ENCODE peak calls at places on chromosome 1, in seven cellular contexts. One of them, this sample, is unnamed.

GRCh38 chr1:54361342-54361741 is 44.9 kb downstream of the SSBP3 start:
- DNase-seq in SJSA1: no peak
- DNase-seq in EL: no peak
- DNase-seq in DMS153: no peak
- DNase-seq in CD8-positive, alpha-beta T cell: no peak
- DNase-seq in breast epithelium: no peak
- DNase-seq in NCI-H1105 treated with DMSO at 0.1 percent for 48 hours: no peak
- DNase-seq in this sample: no peak

GRCh38 chr1:53552981-53553733 is 94.0 kb downstream of the DMRTB1 start:
- DNase-seq in SJSA1: no peak
- DNase-seq in EL: no peak
- DNase-seq in DMS153: no peak
- DNase-seq in CD8-positive, alpha-beta T cell: no peak
- DNase-seq in breast epithelium: no peak
- DNase-seq in NCI-H1105 treated with DMSO at 0.1 percent for 48 hours: no peak
- DNase-seq in this sample: no peak

GRCh38 chr1:56024155-56024554 is 555.2 kb downstream of the PLPP3 start:
- DNase-seq in SJSA1: no peak
- DNase-seq in EL: no peak
- DNase-seq in DMS153: no peak
- DNase-seq in CD8-positive, alpha-beta T cell: no peak
- DNase-seq in breast epithelium: no peak
- DNase-seq in NCI-H1105 treated with DMSO at 0.1 percent for 48 hours: no peak
- DNase-seq in this sample: no peak

GRCh38 chr1:26411624-26412074 is 1.0 kb downstream of the LIN28A start:
- DNase-seq in SJSA1: no peak
- DNase-seq in EL: no peak
- DNase-seq in DMS153: no peak
- DNase-seq in CD8-positive, alpha-beta T cell: no peak
- DNase-seq in breast epithelium: no peak
- DNase-seq in NCI-H1105 treated with DMSO at 0.1 percent for 48 hours: no peak
- DNase-seq in this sample: no peak

GRCh38 chr1:233376711-233377110 is 49.2 kb downstream of the MAP3K21 start:
- DNase-seq in SJSA1: no peak
- DNase-seq in EL: no peak
- DNase-seq in DMS153: no peak
- DNase-seq in CD8-positive, alpha-beta T cell: no peak
- DNase-seq in breast epithelium: no peak
- DNase-seq in NCI-H1105 treated with DMSO at 0.1 percent for 48 hours: peak
- DNase-seq in this sample: no peak

GRCh38 chr1:3684031-3684430 is 31.7 kb downstream of the TP73 start:
- DNase-seq in SJSA1: no peak
- DNase-seq in EL: peak
- DNase-seq in DMS153: no peak
- DNase-seq in CD8-positive, alpha-beta T cell: no peak
- DNase-seq in breast epithelium: no peak
- DNase-seq in NCI-H1105 treated with DMSO at 0.1 percent for 48 hours: no peak
- DNase-seq in this sample: no peak

GRCh38 chr1:228321895-228322294 is 84.7 kb downstream of the TRIM11 start:
- DNase-seq in SJSA1: no peak
- DNase-seq in EL: no peak
- DNase-seq in DMS153: no peak
- DNase-seq in CD8-positive, alpha-beta T cell: no peak
- DNase-seq in breast epithelium: no peak
- DNase-seq in NCI-H1105 treated with DMSO at 0.1 percent for 48 hours: no peak
- DNase-seq in this sample: no peak

GRCh38 chr1:218447010-218447689 is 102.0 kb downstream of the TGFB2 start:
- DNase-seq in SJSA1: no peak
- DNase-seq in EL: no peak
- DNase-seq in DMS153: no peak
- DNase-seq in CD8-positive, alpha-beta T cell: no peak
- DNase-seq in breast epithelium: no peak
- DNase-seq in NCI-H1105 treated with DMSO at 0.1 percent for 48 hours: no peak
- DNase-seq in this sample: no peak

GRCh38 chr1:114219247-114219872 is 65.7 kb upstream of the SYT6 start:
- DNase-seq in SJSA1: no peak
- DNase-seq in EL: peak
- DNase-seq in DMS153: no peak
- DNase-seq in CD8-positive, alpha-beta T cell: no peak
- DNase-seq in breast epithelium: no peak
- DNase-seq in NCI-H1105 treated with DMSO at 0.1 percent for 48 hours: no peak
- DNase-seq in this sample: no peak

GRCh38 chr1:228272331-228272791 is 64.5 kb downstream of the OBSCN start:
- DNase-seq in SJSA1: no peak
- DNase-seq in EL: no peak
- DNase-seq in DMS153: no peak
- DNase-seq in CD8-positive, alpha-beta T cell: no peak
- DNase-seq in breast epithelium: no peak
- DNase-seq in NCI-H1105 treated with DMSO at 0.1 percent for 48 hours: no peak
- DNase-seq in this sample: no peak

GRCh38 chr1:227793079-227793947 is 22.2 kb upstream of the PRSS38 start:
- DNase-seq in SJSA1: no peak
- DNase-seq in EL: no peak
- DNase-seq in DMS153: no peak
- DNase-seq in CD8-positive, alpha-beta T cell: no peak
- DNase-seq in breast epithelium: no peak
- DNase-seq in NCI-H1105 treated with DMSO at 0.1 percent for 48 hours: no peak
- DNase-seq in this sample: no peak

GRCh38 chr1:230517326-230517725 is 91.2 kb upstream of the PGBD5 start:
- DNase-seq in SJSA1: no peak
- DNase-seq in EL: no peak
- DNase-seq in DMS153: no peak
- DNase-seq in CD8-positive, alpha-beta T cell: no peak
- DNase-seq in breast epithelium: no peak
- DNase-seq in NCI-H1105 treated with DMSO at 0.1 percent for 48 hours: no peak
- DNase-seq in this sample: no peak

GRCh38 chr1:226565476-226565875 is 16.9 kb downstream of the STUM start:
- DNase-seq in SJSA1: no peak
- DNase-seq in EL: no peak
- DNase-seq in DMS153: no peak
- DNase-seq in CD8-positive, alpha-beta T cell: no peak
- DNase-seq in breast epithelium: no peak
- DNase-seq in NCI-H1105 treated with DMSO at 0.1 percent for 48 hours: no peak
- DNase-seq in this sample: no peak

GRCh38 chr1:31626451-31627202 is 9.1 kb downstream of the HCRTR1 start:
- DNase-seq in SJSA1: peak
- DNase-seq in EL: peak
- DNase-seq in DMS153: no peak
- DNase-seq in CD8-positive, alpha-beta T cell: no peak
- DNase-seq in breast epithelium: no peak
- DNase-seq in NCI-H1105 treated with DMSO at 0.1 percent for 48 hours: no peak
- DNase-seq in this sample: peak

GRCh38 chr1:31788138-31788824 is 24.1 kb upstream of the ADGRB2 start:
- DNase-seq in SJSA1: peak
- DNase-seq in EL: peak
- DNase-seq in DMS153: peak
- DNase-seq in CD8-positive, alpha-beta T cell: peak
- DNase-seq in breast epithelium: peak
- DNase-seq in NCI-H1105 treated with DMSO at 0.1 percent for 48 hours: peak
- DNase-seq in this sample: peak

GRCh38 chr1:155321577-155322497 is 1.1 kb downstream of the RUSC1 start:
- DNase-seq in SJSA1: no peak
- DNase-seq in EL: no peak
- DNase-seq in DMS153: no peak
- DNase-seq in CD8-positive, alpha-beta T cell: no peak
- DNase-seq in breast epithelium: no peak
- DNase-seq in NCI-H1105 treated with DMSO at 0.1 percent for 48 hours: no peak
- DNase-seq in this sample: no peak

GRCh38 chr1:62333431-62333830 is 14.2 kb upstream of the KANK4 start:
- DNase-seq in SJSA1: peak
- DNase-seq in EL: peak
- DNase-seq in DMS153: no peak
- DNase-seq in CD8-positive, alpha-beta T cell: peak
- DNase-seq in breast epithelium: no peak
- DNase-seq in NCI-H1105 treated with DMSO at 0.1 percent for 48 hours: no peak
- DNase-seq in this sample: no peak

GRCh38 chr1:234962340-234962989 is 166.2 kb downstream of the TOMM20 start:
- DNase-seq in SJSA1: peak
- DNase-seq in EL: peak
- DNase-seq in DMS153: no peak
- DNase-seq in CD8-positive, alpha-beta T cell: peak
- DNase-seq in breast epithelium: no peak
- DNase-seq in NCI-H1105 treated with DMSO at 0.1 percent for 48 hours: no peak
- DNase-seq in this sample: peak

GRCh38 chr1:33143181-33143580 is 38.7 kb downstream of the TRIM62 start:
- DNase-seq in SJSA1: no peak
- DNase-seq in EL: peak
- DNase-seq in DMS153: no peak
- DNase-seq in CD8-positive, alpha-beta T cell: no peak
- DNase-seq in breast epithelium: no peak
- DNase-seq in NCI-H1105 treated with DMSO at 0.1 percent for 48 hours: no peak
- DNase-seq in this sample: peak

GRCh38 chr1:1627842-1628655 is 3.9 kb upstream of the MMP23B start:
- DNase-seq in SJSA1: no peak
- DNase-seq in EL: no peak
- DNase-seq in DMS153: no peak
- DNase-seq in CD8-positive, alpha-beta T cell: peak
- DNase-seq in breast epithelium: no peak
- DNase-seq in NCI-H1105 treated with DMSO at 0.1 percent for 48 hours: no peak
- DNase-seq in this sample: no peak

GRCh38 chr1:245583575-245584330 is 429.0 kb downstream of the KIF26B start:
- DNase-seq in SJSA1: no peak
- DNase-seq in EL: no peak
- DNase-seq in DMS153: no peak
- DNase-seq in CD8-positive, alpha-beta T cell: no peak
- DNase-seq in breast epithelium: no peak
- DNase-seq in NCI-H1105 treated with DMSO at 0.1 percent for 48 hours: no peak
- DNase-seq in this sample: no peak

GRCh38 chr1:42689912-42690311 is 7.7 kb downstream of the YBX1 start:
- DNase-seq in SJSA1: no peak
- DNase-seq in EL: no peak
- DNase-seq in DMS153: no peak
- DNase-seq in CD8-positive, alpha-beta T cell: no peak
- DNase-seq in breast epithelium: no peak
- DNase-seq in NCI-H1105 treated with DMSO at 0.1 percent for 48 hours: no peak
- DNase-seq in this sample: no peak

This sample was measured in HFFc6.